ENCODE peak calls at places on chromosomes 5 and 9, in five cellular contexts. A is stomach, E is vagina, D is esophagus squamous epithelium, N is prostate gland. Q is an unnamed sample.

GRCh38 chr5:168808217-168808616 is 229.0 kb upstream of the PANK3 start:
- DNase-seq in A (no peak), E (no peak), D (no peak), N (no peak), Q (no peak)

GRCh38 chr5:142202282-142202681 is 93.7 kb downstream of the NDFIP1 start:
- DNase-seq in A (no peak), E (no peak), D (no peak), N (no peak), Q (no peak)

GRCh38 chr5:102312586-102312985 is 16.5 kb upstream of the SLCO4C1 start:
- DNase-seq in A (no peak), E (no peak), D (no peak), N (no peak), Q (no peak)

GRCh38 chr9:35755071-35755470 is 995 bp upstream of the MSMP start:
- DNase-seq in A (no peak), E (no peak), D (no peak), N (no peak), Q (no peak)

GRCh38 chr9:32378993-32379729 is 5.3 kb upstream of the ACO1 start:
- DNase-seq in A (no peak), E (no peak), D (no peak), N (peak), Q (no peak)

GRCh38 chr5:11903614-11904269 is 504 bp downstream of the CTNND2 start:
- DNase-seq in A (no peak), E (no peak), D (no peak), N (no peak), Q (no peak)

GRCh38 chr9:37806271-37806670 is 5.7 kb downstream of the DCAF10 start:
- DNase-seq in A (no peak), E (no peak), D (no peak), N (no peak), Q (no peak)

GRCh38 chr5:86374611-86375010 is 243.1 kb upstream of the COX7C start:
- DNase-seq in A (no peak), E (no peak), D (no peak), N (no peak), Q (no peak)

GRCh38 chr9:121322037-121322736 is 47.9 kb downstream of the STOM start:
- DNase-seq in A (no peak), E (no peak), D (no peak), N (no peak), Q (no peak)

GRCh38 chr9:87076825-87077224 is 129.5 kb upstream of the GAS1 start:
- DNase-seq in A (no peak), E (no peak), D (no peak), N (no peak), Q (no peak)

GRCh38 chr9:110802416-110803035 is 133.9 kb downstream of the MUSK start:
- DNase-seq in A (no peak), E (no peak), D (no peak), N (no peak), Q (no peak)

GRCh38 chr5:98769006-98769255 is 4.5 kb upstream of the RGMB start:
- DNase-seq in A (peak), E (no peak), D (no peak), N (no peak), Q (no peak)

GRCh38 chr5:107466233-107466769 is 204.4 kb downstream of the EFNA5 start:
- DNase-seq in A (no peak), E (no peak), D (no peak), N (peak), Q (no peak)

GRCh38 chr5:16883801-16884200 is 52.3 kb downstream of the MYO10 start:
- DNase-seq in A (no peak), E (no peak), D (no peak), N (no peak), Q (no peak)

GRCh38 chr9:111943746-111944145 is 47.1 kb downstream of the UGCG start:
- DNase-seq in A (no peak), E (no peak), D (no peak), N (no peak), Q (no peak)

GRCh38 chr5:143016777-143017374 is 246.7 kb downstream of the ARHGAP26 start:
- DNase-seq in A (no peak), E (no peak), D (no peak), N (peak), Q (no peak)

GRCh38 chr5:135089912-135090311 is 55.9 kb upstream of the PITX1 start:
- DNase-seq in A (no peak), E (no peak), D (no peak), N (no peak), Q (no peak)

GRCh38 chr5:173736923-173737412 is 120.5 kb upstream of the BOD1 start:
- DNase-seq in A (peak), E (no peak), D (no peak), N (no peak), Q (no peak)

GRCh38 chr9:130846487-130847305 is 11.6 kb downstream of the ABL1 start:
- DNase-seq in A (peak), E (no peak), D (no peak), N (no peak), Q (peak)

DNA sequence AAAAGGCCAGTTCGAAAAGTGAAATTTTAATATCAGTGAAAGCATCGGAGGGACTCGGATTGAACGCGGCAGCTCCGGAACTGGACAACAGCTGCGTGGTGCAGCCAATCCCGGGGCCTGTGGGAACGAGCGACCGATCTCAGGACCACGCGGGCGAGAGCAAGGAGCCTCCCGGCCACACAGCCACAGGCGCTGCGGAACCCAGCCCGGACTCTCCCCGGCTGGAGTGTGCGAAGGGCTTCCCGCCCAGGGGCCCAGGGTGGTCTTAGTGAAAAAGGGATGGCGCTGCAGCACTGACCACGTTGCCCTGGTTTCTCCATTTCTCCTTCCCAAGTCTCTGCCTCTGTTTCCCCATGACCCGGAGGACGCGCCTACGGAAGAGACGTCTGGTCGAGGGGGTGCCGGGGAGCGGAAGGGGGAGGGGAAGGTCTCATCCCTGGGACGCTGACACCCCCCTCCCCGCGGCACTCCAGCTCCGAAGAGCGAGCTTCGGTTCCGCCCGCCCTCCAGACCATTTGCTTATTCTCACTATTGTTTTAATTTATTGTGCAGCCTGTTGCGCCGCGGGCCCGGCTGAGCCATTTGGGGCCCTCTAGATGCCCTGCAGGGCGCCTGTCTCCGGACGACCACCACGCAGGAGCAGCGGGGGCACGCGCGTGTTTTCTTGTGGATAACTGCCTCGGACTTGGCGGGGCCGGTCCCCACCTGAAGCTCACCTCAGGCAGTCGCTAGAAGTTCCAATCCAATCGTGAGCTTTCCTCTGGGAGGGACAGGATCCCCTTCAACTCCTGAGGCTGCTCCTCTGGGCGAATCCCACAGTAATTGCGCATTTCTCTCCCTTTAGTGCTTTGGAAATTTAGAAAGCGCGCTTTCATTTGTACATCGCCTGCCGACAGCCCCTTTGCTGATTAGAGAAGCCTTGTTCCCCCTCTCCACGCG is 303.0 kb downstream of the PARP8 start:
- DNase-seq in A (no peak), E (no peak), D (no peak), N (no peak), Q (peak)
- TF ChIP-seq CTCF in A (no peak), E (no peak), D (no peak), N (no peak), Q (no peak)

DNA sequence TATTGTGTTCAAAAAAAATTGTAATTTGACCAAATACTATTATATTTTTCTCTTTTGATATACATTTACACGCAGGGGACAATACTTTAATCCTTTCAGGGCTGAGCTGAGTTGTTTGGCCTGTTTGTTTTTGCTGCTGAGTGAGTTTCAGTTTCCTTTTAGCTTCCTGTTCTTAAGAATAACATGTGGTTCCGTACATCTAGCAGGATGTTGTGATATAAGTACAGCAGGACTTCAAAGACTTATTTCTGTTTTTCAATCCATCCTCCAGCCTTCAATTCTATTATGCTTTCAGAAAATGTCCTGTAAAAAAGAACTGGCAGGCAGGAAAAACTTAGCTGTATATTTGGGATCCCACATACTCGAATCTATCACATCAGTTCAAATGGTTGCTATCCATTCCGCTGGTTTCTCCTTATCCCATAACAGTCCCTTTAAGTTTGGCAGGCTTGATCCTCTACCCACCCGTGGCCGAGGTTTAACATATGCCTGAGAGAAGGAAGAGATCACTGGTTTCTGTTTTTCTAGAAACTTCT is 1037.3 kb upstream of the ACO1 start:
- DNase-seq in A (no peak), E (no peak), D (no peak), N (no peak), Q (no peak)
- H3K4me3 ChIP-seq in A (peak), E (no peak), D (no peak), N (no peak), Q (no peak)

GRCh38 chr9:96160168-96160567 is 141.8 kb downstream of the HSD17B3 start:
- DNase-seq in A (no peak), E (no peak), D (no peak), N (no peak), Q (no peak)

GRCh38 chr9:96163712-96164111 is 138.3 kb downstream of the HSD17B3 start:
- DNase-seq in A (no peak), E (no peak), D (no peak), N (no peak), Q (peak)

GRCh38 chr9:96163141-96163540 is 138.8 kb downstream of the HSD17B3 start:
- DNase-seq in A (no peak), E (no peak), D (no peak), N (no peak), Q (peak)

GRCh38 chr9:96160866-96161265 is 141.1 kb downstream of the HSD17B3 start:
- DNase-seq in A (no peak), E (no peak), D (no peak), N (no peak), Q (no peak)

DNA sequence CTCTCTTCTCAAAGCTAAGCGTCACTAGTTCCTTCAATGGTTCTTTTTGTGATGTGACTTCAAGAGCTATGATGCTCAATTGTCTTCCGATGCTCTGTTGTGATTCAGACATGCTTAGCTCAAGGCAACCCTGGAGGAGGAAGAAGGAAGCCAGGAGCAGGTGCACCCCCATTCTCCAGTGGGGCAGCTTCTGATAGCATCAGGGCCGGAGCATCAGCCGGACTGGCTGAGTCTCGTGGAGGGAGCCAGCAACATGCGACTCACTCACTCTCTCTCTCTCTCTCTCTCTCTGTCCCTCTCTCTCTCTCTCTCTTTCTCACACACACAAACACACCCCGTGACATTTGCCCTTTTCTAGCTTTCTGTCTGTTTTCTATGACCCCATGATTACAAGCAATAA is 140.2 kb downstream of the HSD17B3 start:
- DNase-seq in A (no peak), E (no peak), D (no peak), N (no peak), Q (peak)
- TF ChIP-seq POLR2A in A (no peak), E (no peak), D (no peak), N (no peak), Q (no peak)

GRCh38 chr5:116406306-116407041 is 168.1 kb downstream of the SEMA6A start:
- DNase-seq in A (no peak), E (no peak), D (no peak), N (no peak), Q (no peak)

GRCh38 chr5:116415182-116415581 is 159.4 kb downstream of the SEMA6A start:
- DNase-seq in A (no peak), E (no peak), D (no peak), N (no peak), Q (no peak)

GRCh38 chr5:116411101-116411571 is 163.5 kb downstream of the SEMA6A start:
- DNase-seq in A (no peak), E (peak), D (no peak), N (no peak), Q (peak)

GRCh38 chr5:116409591-116410296 is 164.9 kb downstream of the SEMA6A start:
- DNase-seq in A (no peak), E (peak), D (no peak), N (no peak), Q (no peak)

GRCh38 chr5:116410345-116410890 is 164.2 kb downstream of the SEMA6A start:
- DNase-seq in A (no peak), E (peak), D (no peak), N (no peak), Q (no peak)
- TF ChIP-seq CTCF in A (no peak), E (no peak), D (no peak), N (no peak), Q (no peak)

DNA sequence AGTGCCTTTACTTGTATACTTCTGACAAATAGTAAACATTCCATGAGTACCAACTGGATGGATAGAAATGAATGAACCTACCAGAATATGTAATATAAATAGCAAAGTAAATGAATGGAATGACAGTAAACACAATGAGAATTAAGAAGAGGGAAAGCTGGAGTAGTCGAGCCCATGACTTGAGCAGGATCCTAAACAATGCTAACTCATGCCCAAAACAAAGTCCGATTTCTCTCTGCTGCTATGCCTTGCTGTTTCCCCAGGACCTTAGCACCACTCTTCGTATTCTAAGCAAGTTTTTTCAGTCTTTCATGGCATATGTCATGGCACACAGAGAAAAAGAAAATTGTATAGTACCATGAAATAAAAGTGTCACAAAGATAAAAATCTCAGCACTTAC is 1.8 kb downstream of the XPA start:
- DNase-seq in A (no peak), E (no peak), D (no peak), N (no peak), Q (no peak)
- H3K4me3 ChIP-seq in A (peak), E (peak), D (peak), N (peak), Q (no peak)

DNA sequence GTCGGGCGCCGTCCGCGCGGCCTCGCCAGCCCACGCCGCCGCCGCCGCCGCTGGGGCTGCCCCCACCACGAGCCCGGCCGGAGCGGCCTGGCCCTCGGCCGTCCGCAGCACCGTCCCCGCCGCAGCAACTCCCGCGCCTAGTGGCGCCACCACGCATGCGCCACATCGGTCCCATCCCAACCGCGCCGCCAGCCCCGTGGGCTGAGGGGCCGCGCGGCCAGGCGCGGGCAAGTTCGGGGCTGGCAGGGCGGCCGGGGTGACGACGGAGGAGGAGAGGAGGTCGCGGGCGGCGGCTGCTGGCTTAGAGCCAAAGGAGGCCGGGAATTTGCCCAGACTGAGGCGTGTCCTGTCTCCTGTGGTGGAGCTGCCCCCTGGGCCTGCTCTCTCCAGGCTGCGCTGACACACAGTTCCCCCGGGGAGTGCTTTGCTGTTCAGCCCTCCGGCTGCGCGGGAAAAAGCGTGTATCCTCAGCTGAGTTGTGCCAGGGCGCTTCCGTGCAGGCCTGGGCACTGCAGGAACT is at the start of gene TUSC1:
- DNase-seq in A (peak), E (peak), D (peak), N (peak), Q (peak)
- TF ChIP-seq POLR2A in A (no peak), E (no peak), D (no peak), N (peak), Q (no peak)

Q was measured in sigmoid colon.